ENCODE peak calls at places on chromosomes 12 and 14, in six cellular contexts. C, I, G, E, H and P are unnamed samples.

GRCh38 chr12:98503593-98504367 is 11.6 kb upstream of the TMPO start:
- DNase-seq in G (peak), H (peak), I (peak), E (peak), C (peak), P (peak)

GRCh38 chr12:25997401-25997973 is 39.0 kb downstream of the RASSF8 start:
- DNase-seq in E (no peak), H (no peak), I (no peak), G (peak), C (no peak), P (no peak)

GRCh38 chr12:96425973-96426372 is 25.7 kb upstream of the CDK17 start:
- DNase-seq in I (no peak), G (no peak), C (no peak), E (no peak), H (no peak), P (no peak)

GRCh38 chr14:75660238-75660629 is 442 bp downstream of the ERG28 start:
- DNase-seq in H (no peak), I (no peak), G (no peak), E (no peak), C (no peak), P (no peak)

GRCh38 chr12:46562625-46563228 is 190.2 kb upstream of the SLC38A2 start:
- DNase-seq in E (no peak), C (no peak), G (peak), I (no peak), H (no peak), P (no peak)

GRCh38 chr14:20400965-20401593 is 12.2 kb downstream of the TEP1 start:
- DNase-seq in E (no peak), C (no peak), G (peak), I (no peak), H (peak), P (no peak)

GRCh38 chr12:51005671-51006070 is 20.5 kb downstream of the SLC11A2 start:
- DNase-seq in I (no peak), G (no peak), H (peak), C (no peak), E (no peak), P (no peak)

GRCh38 chr12:46049665-46050064 is 59.3 kb upstream of the SCAF11 start:
- DNase-seq in E (no peak), C (no peak), I (no peak), G (no peak), H (no peak), P (no peak)

GRCh38 chr14:77409131-77409533 is 14.2 kb downstream of the NOXRED1 start:
- DNase-seq in H (peak), I (no peak), E (no peak), C (no peak), G (no peak), P (no peak)

GRCh38 chr14:93712838-93713724 is 75.2 kb downstream of the PRIMA1 start:
- DNase-seq in C (no peak), H (no peak), G (no peak), I (no peak), E (no peak), P (no peak)

GRCh38 chr14:101088714-101089113 is 185.2 kb upstream of the RTL1 start:
- DNase-seq in I (no peak), E (no peak), C (no peak), H (no peak), G (no peak), P (no peak)

GRCh38 chr14:74368441-74368840 is 20.2 kb downstream of the VRTN start:
- DNase-seq in H (no peak), G (no peak), I (no peak), C (no peak), E (no peak), P (no peak)

GRCh38 chr14:105087963-105088811 is 23.0 kb upstream of the GPR132 start:
- DNase-seq in H (peak), G (peak), E (no peak), I (no peak), C (peak), P (no peak)

GRCh38 chr12:77151030-77151429 is 85.7 kb upstream of the E2F7 start:
- DNase-seq in E (no peak), I (no peak), H (no peak), C (no peak), G (no peak), P (no peak)

GRCh38 chr14:24080142-24080530 is 8.8 kb downstream of the CPNE6 start:
- DNase-seq in H (no peak), I (no peak), E (no peak), C (no peak), G (no peak), P (no peak)

GRCh38 chr14:69708586-69709169 is 58.3 kb upstream of the SRSF5 start:
- DNase-seq in C (no peak), I (no peak), H (no peak), E (no peak), G (peak), P (peak)

GRCh38 chr12:27864521-27864920 is 84.5 kb upstream of the MANSC4 start:
- DNase-seq in C (no peak), I (no peak), H (no peak), E (no peak), G (no peak), P (no peak)

GRCh38 chr14:99760817-99761216 is 32.4 kb upstream of the EML1 start:
- DNase-seq in E (no peak), G (no peak), C (no peak), I (no peak), H (no peak), P (no peak)